ENCODE peak calls at places on chromosomes 1 and 21, in four cellular contexts. W is HFFc6, M is AG09319, T is MCF 10A. U is an unnamed sample.

GRCh38 chr1:167679714-167680113 is 42.1 kb upstream of the MPZL1 start:
- DNase-seq in W (no peak), T (no peak), M (no peak), U (no peak)

GRCh38 chr1:165253818-165254254 is 102.7 kb downstream of the LMX1A start:
- DNase-seq in M (no peak), T (no peak), W (no peak), U (no peak)

GRCh38 chr1:16905112-16905855 is 9.5 kb downstream of the RNU1-2 start:
- DNase-seq in T (peak; percentile 89), M (no peak), W (peak; percentile 96), U (peak; percentile 85)

GRCh38 chr1:15187175-15187810 is 33.7 kb downstream of the TMEM51 start:
- DNase-seq in M (no peak), W (no peak), T (no peak), U (no peak)

GRCh38 chr1:202569393-202570322 is 140.6 kb downstream of the SYT2 start:
- DNase-seq in T (no peak), W (no peak), M (no peak), U (no peak)

GRCh38 chr1:8078176-8078671 is 52.1 kb upstream of the ERRFI1 start:
- DNase-seq in M (no peak), T (peak; percentile 85), W (peak; percentile 78), U (no peak)

GRCh38 chr1:219296430-219296850 is 122.8 kb downstream of the LYPLAL1 start:
- DNase-seq in T (no peak), M (no peak), W (peak; percentile 25), U (no peak)

GRCh38 chr1:6001992-6002576 is 9.9 kb upstream of the NPHP4 start:
- DNase-seq in W (no peak), M (no peak), T (peak; percentile 38), U (no peak)

GRCh38 chr1:53888716-53889115 is 881 bp downstream of the YIPF1 start:
- DNase-seq in M (no peak), T (no peak), W (no peak), U (no peak)

GRCh38 chr1:178060789-178061556 is 32.9 kb upstream of the RASAL2 start:
- DNase-seq in W (peak; percentile 80), T (peak; percentile 90), M (peak; percentile 46), U (peak; percentile 83)

GRCh38 chr1:235736263-235736662 is 86.7 kb upstream of the GNG4 start:
- DNase-seq in T (no peak), W (no peak), M (no peak), U (no peak)

GRCh38 chr1:40665335-40666171 is at the start of gene RIMS3:
- DNase-seq in T (peak; percentile 67), M (no peak), W (no peak), U (no peak)

GRCh38 chr1:158362941-158363340 is 9.2 kb downstream of the CD1E start:
- DNase-seq in T (no peak), M (no peak), W (no peak), U (no peak)

GRCh38 chr1:223022641-223023473 is 120.2 kb downstream of the TLR5 start:
- DNase-seq in W (no peak), T (no peak), M (no peak), U (no peak)

GRCh38 chr21:46118871-46119564 is 21.1 kb downstream of the COL6A2 start:
- DNase-seq in M (no peak), T (no peak), W (no peak), U (no peak)

GRCh38 chr1:35753626-35754260 is 16.0 kb downstream of the CLSPN start:
- DNase-seq in W (no peak), T (no peak), M (no peak), U (no peak)

GRCh38 chr21:36806103-36806502 is 107.2 kb downstream of the SIM2 start:
- DNase-seq in M (no peak), W (no peak), T (no peak), U (no peak)

GRCh38 chr1:65431111-65431705 is 10.7 kb downstream of the LEPR start:
- DNase-seq in T (peak; percentile 60), M (no peak), W (peak; percentile 59), U (no peak)

GRCh38 chr1:228151170-228151513 is 1.4 kb downstream of the GJC2 start:
- DNase-seq in T (no peak), M (no peak), W (no peak), U (no peak)

GRCh38 chr1:52002038-52002917 is 11.8 kb upstream of the RAB3B start:
- DNase-seq in W (peak; percentile 88), T (peak; percentile 89), M (peak; percentile 84), U (peak; percentile 80)

GRCh38 chr1:26281971-26282693 is 2.2 kb downstream of the SH3BGRL3 start:
- DNase-seq in T (no peak), W (no peak), M (no peak), U (no peak)

GRCh38 chr1:108551157-108551862 is 8.6 kb upstream of the EEIG2 start:
- DNase-seq in W (no peak), T (no peak), M (no peak), U (no peak)

GRCh38 chr1:176880954-176881595 is 283.4 kb downstream of the ASTN1 start:
- DNase-seq in W (peak; percentile 17), T (peak; percentile 90), M (peak; percentile 25), U (peak; percentile 20)

GRCh38 chr21:27569831-27570230 is 602.9 kb upstream of the ADAMTS5 start:
- DNase-seq in T (no peak), M (no peak), W (no peak), U (no peak)

GRCh38 chr21:43737158-43737950 is 18.4 kb downstream of the PDXK start:
- DNase-seq in M (no peak), W (no peak), T (no peak), U (no peak)
- TF ChIP-seq CTCF in M (no peak), W (peak; percentile 12), T (no peak), U (no peak)

GRCh38 chr1:107141491-107142369 is 891 bp downstream of the NTNG1 start:
- DNase-seq in T (peak; percentile 55), M (peak; percentile 35), W (peak; percentile 50), U (peak; percentile 45)
- TF ChIP-seq CTCF in T (peak; percentile 47), M (peak; percentile 62), W (peak; percentile 92), U (peak; percentile 49)

GRCh38 chr1:233673947-233674431 is 60.1 kb downstream of the KCNK1 start:
- DNase-seq in M (no peak), W (peak; percentile 1), T (no peak), U (no peak)

GRCh38 chr1:233675394-233675793 is 61.5 kb downstream of the KCNK1 start:
- DNase-seq in M (no peak), T (no peak), W (no peak), U (no peak)

GRCh38 chr1:233673146-233673946 is 59.4 kb downstream of the KCNK1 start:
- DNase-seq in M (no peak), T (no peak), W (no peak), U (no peak)

GRCh38 chr1:233677690-233678354 is 63.9 kb downstream of the KCNK1 start:
- DNase-seq in T (no peak), M (no peak), W (no peak), U (no peak)

GRCh38 chr1:233675893-233676292 is 62.0 kb downstream of the KCNK1 start:
- DNase-seq in M (no peak), T (peak; percentile 18), W (no peak), U (no peak)
- TF ChIP-seq CTCF in M (no peak), T (no peak), W (no peak), U (no peak)

DNA sequence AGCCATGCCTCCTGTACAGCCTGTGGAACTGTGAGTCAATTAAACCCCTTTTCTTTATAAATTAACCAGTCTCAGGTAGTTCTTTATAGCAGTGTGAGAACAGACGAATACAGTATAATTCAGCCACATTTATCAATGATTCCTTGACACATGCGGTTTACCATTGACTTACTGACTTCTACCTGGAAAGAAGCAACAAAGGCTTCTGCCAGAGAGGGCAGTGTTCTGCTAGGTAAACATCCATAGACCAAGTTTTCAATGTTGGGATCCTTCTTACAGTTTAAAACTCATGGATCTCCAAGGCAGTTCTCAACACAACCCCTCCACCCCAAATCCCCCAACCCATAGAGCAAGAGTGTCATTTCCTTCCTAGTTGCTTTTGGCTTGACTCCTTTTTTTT is 150.6 kb downstream of the ZNF648 start:
- DNase-seq in W (no peak), T (peak; percentile 27), M (no peak), U (no peak)
- TF ChIP-seq CTCF in W (no peak), T (no peak), M (no peak), U (no peak)

GRCh38 chr1:225811622-225812487 is 1.9 kb downstream of the EPHX1 start:
- DNase-seq in T (peak; percentile 52), W (no peak), M (no peak), U (no peak)
- TF ChIP-seq CTCF in T (peak; percentile 43), W (peak; percentile 56), M (peak; percentile 70), U (peak; percentile 39)

DNA sequence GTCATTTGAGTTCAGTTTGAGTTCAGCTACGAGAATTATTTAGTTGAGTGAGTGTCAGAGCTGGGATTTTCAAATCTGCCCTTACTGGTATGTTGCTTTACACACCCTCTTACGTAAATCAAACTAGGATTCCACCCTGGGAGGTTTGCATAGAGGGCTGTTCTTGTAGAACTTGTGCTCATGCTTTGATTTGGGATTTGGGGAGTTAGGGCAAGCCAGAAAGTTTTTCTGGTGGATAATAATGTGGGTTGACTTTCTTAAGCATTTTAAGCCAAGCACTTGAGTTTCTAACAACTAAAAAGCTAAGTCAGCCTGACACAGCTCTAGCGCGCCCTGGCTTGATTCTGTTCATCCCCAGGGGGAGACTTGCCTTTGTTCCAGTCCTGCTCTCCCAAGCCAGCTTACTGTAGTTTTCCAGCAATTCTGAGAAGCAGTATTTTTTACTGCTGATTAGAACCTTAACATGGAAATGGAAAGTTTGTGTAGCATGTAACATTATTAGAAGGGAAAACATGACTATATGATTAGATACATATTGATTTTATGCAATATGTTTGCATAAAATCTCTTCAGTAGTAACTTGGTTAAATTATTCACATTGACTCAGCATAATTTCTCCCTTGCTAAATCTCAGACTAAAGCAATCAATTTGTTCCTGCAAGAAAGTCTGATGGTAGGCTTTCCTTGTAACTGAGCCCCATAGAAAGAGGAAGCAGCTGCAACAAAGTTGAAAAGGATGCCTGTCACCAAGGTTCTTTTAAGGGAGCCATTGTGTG is 11.1 kb upstream of the PGD start:
- DNase-seq in M (peak; percentile 42), T (peak; percentile 42), W (peak; percentile 80), U (no peak)
- TF ChIP-seq CTCF in M (peak; percentile 14), T (no peak), W (peak; percentile 27), U (no peak)

GRCh38 chr1:88877382-88877825 is 14.0 kb downstream of the GTF2B start:
- DNase-seq in T (peak; percentile 36), M (no peak), W (peak; percentile 28), U (no peak)
- TF ChIP-seq CTCF in T (peak; percentile 40), M (peak; percentile 27), W (peak; percentile 90), U (peak; percentile 27)

U was measured in AG09309.